ENCODE peak calls at places on chromosomes 13 and 19, in four cellular contexts. F, N, U and S are unnamed samples.

GRCh38 chr19:45990113-45990728 is 5.0 kb upstream of the CCDC61 start:
- DNase-seq in F (no peak), N (no peak), U (no peak), S (no peak)

GRCh38 chr19:40216777-40217026 is 1.5 kb downstream of the TTC9B start:
- DNase-seq in F (no peak), N (no peak), U (no peak), S (no peak)

GRCh38 chr13:28100149-28101121 is at the start of gene FLT3:
- DNase-seq in F (peak), N (peak), U (no peak), S (peak)

GRCh38 chr13:72686766-72687165 is 40.7 kb downstream of the MZT1 start:
- DNase-seq in F (no peak), N (no peak), U (no peak), S (peak)

GRCh38 chr13:94537740-94538630 is 58.0 kb downstream of the TGDS start:
- DNase-seq in F (peak), N (no peak), U (no peak), S (no peak)

GRCh38 chr13:101018720-101019119 is 344.1 kb upstream of the TMTC4 start:
- DNase-seq in F (peak), N (no peak), U (no peak), S (peak)

GRCh38 chr13:106814389-106814903 is 246.5 kb upstream of the ARGLU1 start:
- DNase-seq in F (no peak), N (no peak), U (no peak), S (no peak)

GRCh38 chr19:7257148-7258041 is 36.8 kb downstream of the INSR start:
- DNase-seq in F (peak), N (no peak), U (no peak), S (peak)

GRCh38 chr13:28477709-28477973 is 17.3 kb downstream of the FLT1 start:
- DNase-seq in F (no peak), N (no peak), U (no peak), S (no peak)

GRCh38 chr13:40063743-40064142 is 408.3 kb downstream of the COG6 start:
- DNase-seq in F (peak), N (no peak), U (no peak), S (peak)

GRCh38 chr13:19910336-19911072 is 47.1 kb upstream of the ZMYM5 start:
- DNase-seq in F (peak), N (no peak), U (no peak), S (peak)

GRCh38 chr13:113421673-113422270 is 31.5 kb downstream of the ADPRHL1 start:
- DNase-seq in F (no peak), N (no peak), U (no peak), S (peak)